ENCODE peak calls at places on chromosomes 11 and 22, in five cellular contexts. R is PC-3, Y is SK-N-SH, F is MM.1S, L is GM23248. J is an unnamed sample. For H3K9me2, the result is how much of the 10 kb centered on the place peaks cover.

GRCh38 chr11:87712802-87713202 is 462.4 kb downstream of the RAB38 start:
- DNase-seq in R (no peak), Y (no peak), F (no peak), L (no peak), J (no peak)

GRCh38 chr22:47056361-47056760 is 293.9 kb downstream of the TBC1D22A start:
- DNase-seq in R (no peak), Y (no peak), F (no peak), L (no peak), J (no peak)

GRCh38 chr11:130087294-130087926 is 17.7 kb downstream of the APLP2 start:
- DNase-seq in R (no peak), Y (no peak), F (no peak), L (no peak), J (no peak)

GRCh38 chr11:118214210-118214914 is 10.4 kb downstream of the JAML start:
- DNase-seq in R (no peak), Y (no peak), F (peak), L (no peak), J (peak)

GRCh38 chr22:35835998-35836691 is 118.5 kb downstream of the APOL5 start:
- DNase-seq in R (peak), Y (peak), F (no peak), L (peak), J (peak)

GRCh38 chr11:15202626-15203025 is 87.9 kb downstream of the INSC start:
- DNase-seq in R (no peak), Y (peak), F (no peak), L (no peak), J (no peak)

GRCh38 chr22:35307372-35307771 is 7.7 kb downstream of the TOM1 start:
- DNase-seq in R (no peak), Y (no peak), F (no peak), L (no peak), J (no peak)

GRCh38 chr11:85595285-85595884 is 31.8 kb downstream of the DLG2 start:
- DNase-seq in R (peak), Y (peak), F (peak), L (peak), J (peak)

GRCh38 chr11:75450236-75450635 is 17.2 kb upstream of the KLHL35 start:
- DNase-seq in R (peak), Y (no peak), F (no peak), L (no peak), J (no peak)

GRCh38 chr11:37100008-37100407 is 502.0 kb upstream of the RAG2 start:
- DNase-seq in R (no peak), Y (no peak), F (no peak), L (no peak), J (no peak)

GRCh38 chr11:12769834-12770345 is 95.7 kb downstream of the TEAD1 start:
- DNase-seq in R (peak), Y (no peak), F (no peak), L (peak), J (no peak)

GRCh38 chr22:35475545-35475944 is 65.1 kb upstream of the RASD2 start:
- DNase-seq in R (no peak), Y (no peak), F (no peak), L (no peak), J (no peak)

GRCh38 chr11:97909544-97910394 is 1111.0 kb upstream of the CNTN5 start:
- DNase-seq in R (no peak), Y (no peak), F (no peak), L (peak), J (no peak)

GRCh38 chr22:32050678-32051515 is 7.8 kb downstream of the SLC5A1 start:
- DNase-seq in R (peak), Y (no peak), F (peak), L (peak), J (no peak)

GRCh38 chr11:44602810-44603410 is 37.4 kb downstream of the CD82 start:
- DNase-seq in R (no peak), Y (peak), F (no peak), L (no peak), J (no peak)

GRCh38 chr11:235180-235997 is 753 bp downstream of the SIRT3 start:
- DNase-seq in R (no peak), Y (no peak), F (no peak), L (no peak), J (peak)

GRCh38 chr11:12173111-12173510 is 62.7 kb downstream of the MICAL2 start:
- DNase-seq in R (no peak), Y (no peak), F (no peak), L (no peak), J (no peak)

GRCh38 chr22:49968313-49968830 is 7.8 kb downstream of the PIM3 start:
- DNase-seq in R (no peak), Y (peak), F (peak), L (no peak), J (no peak)

GRCh38 chr11:71252434-71252781 is at the start of gene SHANK2:
- DNase-seq in R (peak), Y (peak), F (no peak), L (no peak), J (no peak)

GRCh38 chr22:43867839-43868652 is 5.7 kb upstream of the SULT4A1 start:
- DNase-seq in R (peak), Y (no peak), F (peak), L (peak), J (peak)

GRCh38 chr22:31616315-31616980 is 45.6 kb downstream of the PISD start:
- DNase-seq in R (no peak), Y (no peak), F (peak), L (no peak), J (no peak)

GRCh38 chr22:38136607-38137006 is 26.1 kb upstream of the BAIAP2L2 start:
- DNase-seq in R (no peak), Y (no peak), F (no peak), L (peak), J (no peak)

GRCh38 chr22:47457509-47458300 is 695.3 kb downstream of the TBC1D22A start:
- DNase-seq in R (no peak), Y (no peak), F (no peak), L (no peak), J (no peak)

GRCh38 chr11:607971-608659 is 7.6 kb downstream of the IRF7 start:
- DNase-seq in R (no peak), Y (no peak), F (no peak), L (no peak), J (no peak)

GRCh38 chr11:2547806-2548205 is 103.0 kb downstream of the KCNQ1 start:
- DNase-seq in R (no peak), Y (no peak), F (no peak), L (no peak), J (no peak)

GRCh38 chr22:22928666-22929380 is 41.2 kb downstream of the IGLL5 start:
- DNase-seq in R (peak), Y (no peak), F (peak), L (peak), J (peak)

GRCh38 chr11:110340427-110340826 is 44.0 kb upstream of the RDX start:
- DNase-seq in R (no peak), Y (no peak), F (no peak), L (no peak), J (no peak)

GRCh38 chr22:29903371-29903770 is 20.4 kb downstream of the MTMR3 start:
- DNase-seq in R (no peak), Y (no peak), F (no peak), L (no peak), J (no peak)

GRCh38 chr11:11706022-11706421 is 84.2 kb upstream of the GALNT18 start:
- DNase-seq in R (peak), Y (no peak), F (no peak), L (peak), J (no peak)

GRCh38 chr22:24029304-24029703 is 18.2 kb downstream of the CABIN1 start:
- DNase-seq in R (no peak), Y (no peak), F (no peak), L (no peak), J (no peak)

GRCh38 chr22:29040385-29041275 is 21.0 kb downstream of the C22orf31 start:
- DNase-seq in R (peak), Y (peak), F (peak), L (peak), J (peak)

GRCh38 chr11:69878927-69879733 is 59.9 kb upstream of the FGF3 start:
- DNase-seq in R (no peak), Y (peak), F (no peak), L (no peak), J (no peak)

GRCh38 chr11:47185305-47186075 is 744 bp downstream of the PACSIN3 start:
- DNase-seq in R (peak), Y (peak), F (no peak), L (peak), J (no peak)

GRCh38 chr11:114027941-114028340 is 31.6 kb upstream of the ZBTB16 start:
- DNase-seq in R (peak), Y (no peak), F (no peak), L (peak), J (no peak)

GRCh38 chr11:14366936-14367335 is 8.0 kb upstream of the RRAS2 start:
- DNase-seq in R (no peak), Y (no peak), F (no peak), L (no peak), J (no peak)

GRCh38 chr11:32658639-32659406 is 75.2 kb downstream of the EIF3M start:
- DNase-seq in R (peak), Y (no peak), F (no peak), L (peak), J (no peak)

GRCh38 chr22:41682033-41682807 is 6.4 kb downstream of the SNU13 start:
- DNase-seq in R (peak), Y (peak), F (peak), L (peak), J (peak)

GRCh38 chr22:39748877-39749276 is 144.7 kb downstream of the ENTHD1 start:
- DNase-seq in R (peak), Y (no peak), F (no peak), L (peak), J (no peak)

GRCh38 chr22:33535937-33536875 is 384.1 kb downstream of the LARGE1 start:
- DNase-seq in R (no peak), Y (peak), F (no peak), L (no peak), J (no peak)
- H3K9ac ChIP-seq in R (no peak), Y (no peak), F (no peak), L (no peak), J (no peak)

DNA sequence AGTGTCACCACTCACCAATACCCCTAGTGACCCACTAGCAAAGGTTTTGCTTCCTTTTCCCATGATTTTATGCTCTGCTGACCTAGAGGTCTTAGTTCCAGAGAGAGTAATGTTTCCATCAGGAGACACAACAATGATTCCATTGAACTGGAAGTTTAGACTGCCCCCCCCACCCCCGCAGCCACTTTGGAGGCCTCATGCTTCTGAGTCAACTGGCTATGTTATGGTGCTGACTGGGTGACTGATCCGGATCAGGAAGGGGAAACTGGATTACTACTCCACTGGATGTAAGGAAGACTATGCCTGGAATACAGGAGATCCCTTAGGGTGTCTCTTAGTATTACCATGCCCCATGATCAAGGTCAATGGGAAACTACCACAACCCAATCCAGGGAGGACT is 633.6 kb downstream of the OPCML start:
- DNase-seq in R (no peak), Y (no peak), F (no peak), L (no peak), J (no peak)
- H3K9me2 ChIP-seq in R (under half), Y (under half), F (under half), L (under half), J (under half)

GRCh38 chr11:64859542-64860414 is 15.3 kb upstream of the CDC42BPG start:
- DNase-seq in R (no peak), Y (no peak), F (peak), L (no peak), J (no peak)

GRCh38 chr11:64863381-64864060 is 14.9 kb downstream of the EHD1 start:
- DNase-seq in R (no peak), Y (no peak), F (no peak), L (peak), J (no peak)

GRCh38 chr11:64862914-64863313 is 15.5 kb downstream of the EHD1 start:
- DNase-seq in R (no peak), Y (no peak), F (no peak), L (no peak), J (no peak)

GRCh38 chr11:64858467-64859401 is 14.3 kb upstream of the CDC42BPG start:
- DNase-seq in R (peak), Y (no peak), F (no peak), L (no peak), J (no peak)

GRCh38 chr11:64861227-64861970 is 16.9 kb upstream of the CDC42BPG start:
- DNase-seq in R (no peak), Y (no peak), F (no peak), L (no peak), J (no peak)
- H3K4me3 ChIP-seq in R (no peak), Y (no peak), F (no peak), L (no peak), J (no peak)

DNA sequence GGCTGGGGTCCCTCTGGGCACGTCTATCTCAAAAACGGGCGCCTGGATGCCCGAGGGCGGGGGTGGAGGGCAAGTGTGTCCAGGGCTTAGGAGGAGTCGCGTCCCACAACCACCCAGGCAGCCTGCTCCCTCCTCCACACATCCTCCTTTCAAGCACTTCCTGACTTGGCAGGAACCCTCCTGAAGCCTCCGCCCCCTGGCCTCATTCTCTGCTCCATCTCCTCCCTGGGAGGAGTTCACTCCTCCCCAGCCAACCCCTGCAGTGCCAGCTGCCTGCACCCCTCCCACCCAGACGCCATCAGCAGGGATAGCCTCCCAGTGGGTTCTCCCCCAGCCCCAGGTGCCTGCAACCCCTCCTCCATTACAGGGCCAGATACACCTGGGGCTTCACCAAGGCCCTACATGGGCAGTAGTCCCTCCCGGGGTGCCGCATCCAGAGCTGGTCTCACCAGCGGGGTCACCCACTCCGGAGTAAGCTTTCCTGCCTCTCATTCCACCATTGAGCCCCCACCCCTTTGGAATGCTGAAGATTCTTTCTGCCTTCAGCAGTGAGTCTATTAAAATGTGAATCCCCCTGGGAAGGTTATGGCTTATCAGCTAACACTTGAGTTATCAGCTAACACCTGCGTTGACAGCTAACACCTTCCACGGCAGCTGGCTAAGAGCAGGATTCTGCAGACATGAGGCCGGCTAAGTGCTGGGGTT is 24.4 kb downstream of the RTN4R start:
- DNase-seq in R (peak), Y (peak), F (no peak), L (peak), J (peak)
- H3K9ac ChIP-seq in R (no peak), Y (no peak), F (no peak), L (peak), J (peak)

GRCh38 chr11:132898021-132898420 is 634.3 kb downstream of the OPCML start:
- DNase-seq in R (no peak), Y (no peak), F (no peak), L (no peak), J (no peak)
- H3K9me2 ChIP-seq in R (under half), Y (under half), F (under half), L (under half), J (under half)

GRCh38 chr11:36091256-36091811 is 147.5 kb downstream of the LDLRAD3 start:
- DNase-seq in R (no peak), Y (no peak), F (no peak), L (no peak), J (no peak)

GRCh38 chr11:36088234-36088975 is 144.5 kb downstream of the LDLRAD3 start:
- DNase-seq in R (no peak), Y (no peak), F (no peak), L (peak), J (peak)

GRCh38 chr11:36089920-36090319 is 146.1 kb downstream of the LDLRAD3 start:
- DNase-seq in R (no peak), Y (no peak), F (no peak), L (no peak), J (no peak)

GRCh38 chr11:36092314-36093030 is 148.6 kb downstream of the LDLRAD3 start:
- DNase-seq in R (no peak), Y (no peak), F (no peak), L (no peak), J (no peak)

DNA sequence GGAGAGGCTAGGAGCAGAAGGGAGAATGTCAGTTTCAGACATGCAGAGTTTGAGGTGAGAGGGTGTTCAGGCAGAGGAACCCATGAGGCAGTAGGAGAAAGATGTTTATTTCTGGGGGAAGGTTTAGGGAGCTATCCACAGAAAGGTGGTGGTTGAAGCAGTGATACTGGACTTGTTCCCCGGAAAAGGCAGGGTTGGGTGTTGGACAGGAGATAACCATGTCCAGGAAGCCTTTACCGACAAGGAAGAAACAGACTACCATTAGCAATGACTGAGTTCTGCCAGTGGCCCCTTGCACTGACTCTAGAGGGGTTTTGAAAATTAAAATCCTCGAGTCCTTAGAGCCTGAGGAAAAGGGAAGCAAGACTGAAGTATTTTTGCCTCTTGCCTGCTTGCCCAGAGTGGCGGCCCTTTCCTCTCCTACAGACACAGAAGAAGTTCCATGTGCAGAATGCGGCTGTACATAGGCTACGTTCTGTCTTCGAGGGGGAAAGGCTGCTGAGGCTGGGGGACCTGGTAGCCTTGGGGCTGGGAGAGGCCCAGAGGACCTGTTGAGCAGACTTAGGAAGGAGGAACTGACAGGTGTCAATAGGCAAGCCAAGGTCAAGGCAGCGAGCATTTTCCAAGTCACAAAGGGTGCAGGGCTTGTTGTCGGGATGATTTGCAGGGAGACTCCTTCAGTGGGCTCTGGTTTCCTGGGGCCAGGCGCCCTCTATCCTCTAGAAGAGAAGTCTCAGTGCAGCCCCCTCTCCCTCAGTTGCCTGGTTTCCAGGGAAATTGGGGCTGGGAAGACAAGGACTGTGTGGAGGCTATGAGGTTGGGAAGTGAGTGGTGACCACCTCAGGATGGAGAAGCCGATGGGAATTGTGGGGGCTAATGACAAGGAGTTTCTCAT is 146.7 kb downstream of the LDLRAD3 start:
- DNase-seq in R (no peak), Y (no peak), F (no peak), L (no peak), J (no peak)
- H3K4me3 ChIP-seq in R (no peak), Y (no peak), F (no peak), L (no peak), J (no peak)

GRCh38 chr11:59097113-59097708 is 9.8 kb upstream of the FAM111B start:
- DNase-seq in R (peak), Y (peak), F (peak), L (peak), J (peak)
- H3K9ac ChIP-seq in R (no peak), Y (no peak), F (no peak), L (no peak), J (no peak)

J was measured in Karpas-422.